ENCODE peak calls at places on chromosomes 16 and 17, in four cellular contexts. A is gastrocnemius medialis; D is naive thymus-derived CD8-positive, alpha-beta T cell; Y is progenitor cell of endocrine pancreas. V is an unnamed sample.

GRCh38 chr17:76841776-76842405 is 26.3 kb upstream of the MGAT5B start:
- DNase-seq in Y (no peak), A (no peak), D (no peak), V (no peak)

GRCh38 chr16:81940781-81941560 is 70.3 kb downstream of the SDR42E1 start:
- DNase-seq in Y (no peak), D (no peak), A (no peak), V (no peak)

GRCh38 chr16:85460252-85460982 is 152.7 kb upstream of the GSE1 start:
- DNase-seq in Y (no peak), D (no peak), A (no peak), V (no peak)

GRCh38 chr16:89426736-89427525 is 63.4 kb downstream of the ANKRD11 start:
- DNase-seq in A (no peak), Y (no peak), D (no peak), V (no peak)

GRCh38 chr16:24685539-24686432 is 43.7 kb upstream of the TNRC6A start:
- DNase-seq in D (no peak), A (peak; percentile 8), Y (peak; percentile 14), V (no peak)

GRCh38 chr17:17947966-17948365 is 24.2 kb downstream of the TOM1L2 start:
- DNase-seq in D (no peak), A (no peak), Y (no peak), V (no peak)

GRCh38 chr17:72467841-72468653 is 347.2 kb downstream of the SOX9 start:
- DNase-seq in D (no peak), Y (no peak), A (no peak), V (no peak)

GRCh38 chr16:73464834-73465233 is 416.9 kb upstream of the ZFHX3 start:
- DNase-seq in A (no peak), Y (no peak), D (no peak), V (no peak)

GRCh38 chr16:1610071-1610840 is 1.6 kb downstream of the IFT140 start:
- DNase-seq in Y (peak; percentile 95), D (peak; percentile 93), A (peak; percentile 76), V (peak; percentile 90)

GRCh38 chr16:28267356-28267755 is 25.0 kb upstream of the SBK1 start:
- DNase-seq in D (no peak), Y (no peak), A (no peak), V (no peak)

GRCh38 chr17:79041041-79041570 is 17.1 kb downstream of the C1QTNF1 start:
- DNase-seq in A (no peak), Y (no peak), D (peak; percentile 53), V (no peak)

GRCh38 chr16:74611721-74612120 is 4.8 kb upstream of the GLG1 start:
- DNase-seq in A (no peak), D (no peak), Y (no peak), V (no peak)

GRCh38 chr16:31064882-31065461 is 9.1 kb downstream of the ZNF668 start:
- DNase-seq in D (no peak), A (peak; percentile 38), Y (no peak), V (no peak)

GRCh38 chr17:16938031-16938430 is 33.9 kb downstream of the TNFRSF13B start:
- DNase-seq in A (no peak), Y (no peak), D (no peak), V (no peak)

GRCh38 chr17:31371511-31372097 is 19.9 kb upstream of the RAB11FIP4 start:
- DNase-seq in Y (no peak), A (no peak), D (no peak), V (no peak)

GRCh38 chr16:15714393-15715172 is 64.5 kb downstream of the NDE1 start:
- DNase-seq in A (no peak), D (no peak), Y (no peak), V (no peak)

GRCh38 chr17:7982171-7982570 is 20.2 kb upstream of the GUCY2D start:
- DNase-seq in D (no peak), A (no peak), Y (no peak), V (no peak)

GRCh38 chr16:80824623-80825364 is 20.4 kb upstream of the CDYL2 start:
- DNase-seq in A (no peak), D (no peak), Y (no peak), V (no peak)

GRCh38 chr17:30238387-30239088 is 3.0 kb upstream of the SLC6A4 start:
- DNase-seq in Y (no peak), D (no peak), A (no peak), V (no peak)

GRCh38 chr17:60969500-60970037 is 291.9 kb downstream of the BCAS3 start:
- DNase-seq in A (no peak), D (no peak), Y (no peak), V (no peak)

GRCh38 chr16:79644977-79645667 is 44.6 kb upstream of the MAF start:
- DNase-seq in D (no peak), A (no peak), Y (no peak), V (no peak)

GRCh38 chr16:21084631-21085235 is 65.9 kb downstream of the DNAH3 start:
- DNase-seq in A (no peak), D (no peak), Y (no peak), V (no peak)

GRCh38 chr17:64183815-64184397 is 54.0 kb upstream of the ERN1 start:
- DNase-seq in D (no peak), Y (no peak), A (no peak), V (no peak)

GRCh38 chr17:73118876-73119485 is 26.5 kb upstream of the SLC39A11 start:
- DNase-seq in Y (no peak), A (no peak), D (no peak), V (no peak)

GRCh38 chr16:47511882-47512281 is 50.8 kb downstream of the PHKB start:
- DNase-seq in Y (no peak), A (no peak), D (no peak), V (no peak)

GRCh38 chr16:9966569-9967157 is 215.6 kb downstream of the GRIN2A start:
- DNase-seq in A (no peak), Y (no peak), D (no peak), V (no peak)

GRCh38 chr17:68498479-68499326 is 13.5 kb upstream of the PRKAR1A start:
- DNase-seq in D (no peak), Y (no peak), A (no peak), V (no peak)

GRCh38 chr16:54934536-54935410 is 4.1 kb downstream of the IRX5 start:
- DNase-seq in D (no peak), A (no peak), Y (peak; percentile 34), V (no peak)

GRCh38 chr17:6787081-6787693 is 11.2 kb downstream of the FBXO39 start:
- DNase-seq in D (no peak), Y (no peak), A (no peak), V (no peak)

GRCh38 chr17:75412455-75413317 is 7.2 kb upstream of the GRB2 start:
- DNase-seq in Y (peak; percentile 51), D (peak; percentile 86), A (no peak), V (peak; percentile 79)

GRCh38 chr17:44794699-44795413 is 35.2 kb downstream of the GJC1 start:
- DNase-seq in D (no peak), A (no peak), Y (no peak), V (no peak)

GRCh38 chr16:80303691-80304090 is 237.1 kb upstream of the DYNLRB2 start:
- DNase-seq in Y (no peak), D (no peak), A (no peak), V (no peak)

GRCh38 chr16:23754594-23755483 is at the start of gene CHP2:
- DNase-seq in A (no peak), Y (no peak), D (no peak), V (no peak)

GRCh38 chr17:34398990-34399389 is 36.0 kb upstream of the CCL1 start:
- DNase-seq in A (no peak), Y (no peak), D (no peak), V (peak; percentile 13)

GRCh38 chr17:77888242-77889134 is 70.0 kb upstream of the TNRC6C start:
- DNase-seq in D (peak; percentile 21), A (no peak), Y (no peak), V (no peak)

GRCh38 chr16:2056681-2057407 is 9.1 kb downstream of the TSC2 start:
- DNase-seq in Y (no peak), D (no peak), A (no peak), V (no peak)

V was measured in naive B cell.